ENCODE peak calls at places on chromosome 12, in five cellular contexts. One of them, this sample, is unnamed.

GRCh38 chr12:106585862-106586534 is 3.2 kb downstream of the RFX4 start:
- DNase-seq in small intestine: no peak
- DNase-seq in HT1080: no peak
- DNase-seq in type B pancreatic cell: no peak
- DNase-seq in MCF 10A: no peak
- DNase-seq in this sample: peak; percentile 3

GRCh38 chr12:46107591-46107990 is 117.2 kb upstream of the SCAF11 start:
- DNase-seq in HT1080: no peak
- DNase-seq in MCF 10A: peak; percentile 55
- DNase-seq in type B pancreatic cell: no peak
- DNase-seq in small intestine: no peak
- DNase-seq in this sample: no peak

GRCh38 chr12:55932546-55932919 is 1.6 kb downstream of the DGKA start:
- DNase-seq in HT1080: peak; percentile 42
- DNase-seq in MCF 10A: no peak
- DNase-seq in small intestine: peak; percentile 53
- DNase-seq in type B pancreatic cell: no peak
- DNase-seq in this sample: peak; percentile 52

GRCh38 chr12:71135812-71136176 is 22.0 kb downstream of the TSPAN8 start:
- DNase-seq in type B pancreatic cell: no peak
- DNase-seq in small intestine: no peak
- DNase-seq in MCF 10A: peak; percentile 59
- DNase-seq in HT1080: peak; percentile 70
- DNase-seq in this sample: no peak

GRCh38 chr12:72093930-72094329 is 155.3 kb downstream of the TPH2 start:
- DNase-seq in small intestine: no peak
- DNase-seq in MCF 10A: no peak
- DNase-seq in HT1080: no peak
- DNase-seq in type B pancreatic cell: no peak
- DNase-seq in this sample: no peak

GRCh38 chr12:1716911-1717310 is 26.0 kb downstream of the ADIPOR2 start:
- DNase-seq in HT1080: no peak
- DNase-seq in small intestine: no peak
- DNase-seq in type B pancreatic cell: no peak
- DNase-seq in MCF 10A: no peak
- DNase-seq in this sample: no peak

GRCh38 chr12:112606611-112607366 is 184.8 kb upstream of the RPH3A start:
- DNase-seq in MCF 10A: no peak
- DNase-seq in small intestine: no peak
- DNase-seq in type B pancreatic cell: no peak
- DNase-seq in HT1080: peak; percentile 10
- DNase-seq in this sample: no peak

GRCh38 chr12:130644566-130644965 is 71.5 kb downstream of the RIMBP2 start:
- DNase-seq in HT1080: no peak
- DNase-seq in type B pancreatic cell: no peak
- DNase-seq in MCF 10A: no peak
- DNase-seq in small intestine: no peak
- DNase-seq in this sample: no peak

GRCh38 chr12:4107436-4107878 is 166.1 kb upstream of the CCND2 start:
- DNase-seq in HT1080: peak; percentile 42
- DNase-seq in MCF 10A: peak; percentile 75
- DNase-seq in type B pancreatic cell: no peak
- DNase-seq in small intestine: peak; percentile 85
- DNase-seq in this sample: peak; percentile 80

GRCh38 chr12:88036368-88036965 is 7.3 kb upstream of the C12orf50 start:
- DNase-seq in small intestine: peak; percentile 24
- DNase-seq in MCF 10A: peak; percentile 55
- DNase-seq in type B pancreatic cell: no peak
- DNase-seq in HT1080: peak; percentile 13
- DNase-seq in this sample: peak; percentile 49

GRCh38 chr12:29990971-29991370 is 207.2 kb upstream of the TMTC1 start:
- DNase-seq in HT1080: no peak
- DNase-seq in MCF 10A: no peak
- DNase-seq in type B pancreatic cell: no peak
- DNase-seq in small intestine: no peak
- DNase-seq in this sample: no peak

GRCh38 chr12:127268121-127268520 is 998.8 kb upstream of the TMEM132C start:
- DNase-seq in MCF 10A: no peak
- DNase-seq in small intestine: no peak
- DNase-seq in type B pancreatic cell: no peak
- DNase-seq in HT1080: no peak
- DNase-seq in this sample: no peak

GRCh38 chr12:40152783-40153383 is 47.0 kb upstream of the SLC2A13 start:
- DNase-seq in small intestine: peak; percentile 37
- DNase-seq in HT1080: peak; percentile 44
- DNase-seq in type B pancreatic cell: no peak
- DNase-seq in MCF 10A: peak; percentile 72
- DNase-seq in this sample: peak; percentile 45

GRCh38 chr12:14219156-14219555 is 146.3 kb upstream of the ATF7IP start:
- DNase-seq in small intestine: no peak
- DNase-seq in type B pancreatic cell: no peak
- DNase-seq in HT1080: no peak
- DNase-seq in MCF 10A: no peak
- DNase-seq in this sample: no peak

GRCh38 chr12:40726366-40726765 is 34.1 kb downstream of the CNTN1 start:
- DNase-seq in type B pancreatic cell: no peak
- DNase-seq in small intestine: no peak
- DNase-seq in HT1080: no peak
- DNase-seq in MCF 10A: no peak
- DNase-seq in this sample: no peak

GRCh38 chr12:5083955-5084849 is 40.5 kb downstream of the KCNA5 start:
- DNase-seq in type B pancreatic cell: no peak
- DNase-seq in MCF 10A: peak; percentile 33
- DNase-seq in small intestine: peak; percentile 33
- DNase-seq in HT1080: peak; percentile 71
- DNase-seq in this sample: peak; percentile 40

GRCh38 chr12:132375747-132376463 is 46.5 kb upstream of the GALNT9 start:
- DNase-seq in small intestine: no peak
- DNase-seq in type B pancreatic cell: no peak
- DNase-seq in HT1080: no peak
- DNase-seq in MCF 10A: no peak
- DNase-seq in this sample: no peak

GRCh38 chr12:66964629-66965028 is 285.8 kb upstream of the GRIP1 start:
- DNase-seq in HT1080: peak; percentile 20
- DNase-seq in small intestine: peak; percentile 37
- DNase-seq in MCF 10A: no peak
- DNase-seq in type B pancreatic cell: no peak
- DNase-seq in this sample: peak; percentile 46

GRCh38 chr12:102631274-102631673 is 150.9 kb upstream of the IGF1 start:
- DNase-seq in small intestine: no peak
- DNase-seq in HT1080: peak; percentile 91
- DNase-seq in type B pancreatic cell: no peak
- DNase-seq in MCF 10A: peak; percentile 34
- DNase-seq in this sample: peak; percentile 66

GRCh38 chr12:4297617-4298016 is 23.4 kb upstream of the TIGAR start:
- DNase-seq in type B pancreatic cell: no peak
- DNase-seq in MCF 10A: no peak
- DNase-seq in small intestine: no peak
- DNase-seq in HT1080: no peak
- DNase-seq in this sample: no peak

GRCh38 chr12:76790564-76791552 is 26.9 kb downstream of the ZDHHC17 start:
- DNase-seq in HT1080: peak; percentile 14
- DNase-seq in small intestine: peak; percentile 32
- DNase-seq in type B pancreatic cell: no peak
- DNase-seq in MCF 10A: peak; percentile 24
- DNase-seq in this sample: peak; percentile 34

GRCh38 chr12:12081836-12082497 is 11.2 kb downstream of the BCL2L14 start:
- DNase-seq in type B pancreatic cell: no peak
- DNase-seq in MCF 10A: peak; percentile 54
- DNase-seq in small intestine: peak; percentile 98
- DNase-seq in HT1080: peak; percentile 65
- DNase-seq in this sample: peak; percentile 77

GRCh38 chr12:132484891-132485441 is 5.0 kb upstream of the FBRSL1 start:
- DNase-seq in MCF 10A: no peak
- DNase-seq in type B pancreatic cell: no peak
- DNase-seq in HT1080: no peak
- DNase-seq in small intestine: no peak
- DNase-seq in this sample: no peak

GRCh38 chr12:66863276-66863675 is 184.4 kb upstream of the GRIP1 start:
- DNase-seq in small intestine: peak; percentile 78
- DNase-seq in HT1080: no peak
- DNase-seq in type B pancreatic cell: no peak
- DNase-seq in MCF 10A: no peak
- DNase-seq in this sample: no peak

GRCh38 chr12:32983968-32984367 is 87.4 kb upstream of the PKP2 start:
- DNase-seq in small intestine: no peak
- DNase-seq in type B pancreatic cell: no peak
- DNase-seq in HT1080: peak; percentile 57
- DNase-seq in MCF 10A: peak; percentile 38
- DNase-seq in this sample: no peak

GRCh38 chr12:2179953-2180736 is 127.4 kb downstream of the CACNA1C start:
- DNase-seq in small intestine: no peak
- DNase-seq in MCF 10A: peak; percentile 94
- DNase-seq in type B pancreatic cell: no peak
- DNase-seq in HT1080: peak; percentile 84
- DNase-seq in this sample: peak; percentile 97

GRCh38 chr12:133130038-133130807 is at the start of the genes ZNF10 and ZNF891:
- DNase-seq in HT1080: peak; percentile 87
- DNase-seq in type B pancreatic cell: peak; percentile 98
- DNase-seq in MCF 10A: peak; percentile 94
- DNase-seq in small intestine: peak; percentile 94
- DNase-seq in this sample: peak; percentile 97

GRCh38 chr12:120064054-120064940 is 52.3 kb downstream of the RAB35 start:
- DNase-seq in HT1080: no peak
- DNase-seq in MCF 10A: no peak
- DNase-seq in type B pancreatic cell: no peak
- DNase-seq in small intestine: no peak
- DNase-seq in this sample: no peak

GRCh38 chr12:47799357-47799955 is 20.2 kb downstream of the HDAC7 start:
- DNase-seq in type B pancreatic cell: no peak
- DNase-seq in small intestine: no peak
- DNase-seq in HT1080: no peak
- DNase-seq in MCF 10A: no peak
- DNase-seq in this sample: no peak

GRCh38 chr12:79691299-79692248 is 810 bp upstream of the PAWR start:
- DNase-seq in HT1080: peak; percentile 91
- DNase-seq in MCF 10A: peak; percentile 81
- DNase-seq in small intestine: peak; percentile 61
- DNase-seq in type B pancreatic cell: no peak
- DNase-seq in this sample: peak; percentile 95

GRCh38 chr12:72144553-72144952 is 127.6 kb upstream of the TRHDE start:
- DNase-seq in MCF 10A: no peak
- DNase-seq in HT1080: no peak
- DNase-seq in small intestine: no peak
- DNase-seq in type B pancreatic cell: no peak
- DNase-seq in this sample: no peak

GRCh38 chr12:121132601-121133481 is at the start of gene P2RX7:
- DNase-seq in HT1080: peak; percentile 78
- DNase-seq in small intestine: peak; percentile 84
- DNase-seq in MCF 10A: peak; percentile 89
- DNase-seq in type B pancreatic cell: no peak
- DNase-seq in this sample: peak; percentile 65

GRCh38 chr12:27142102-27142721 is 59.8 kb upstream of the C12orf71 start:
- DNase-seq in HT1080: peak; percentile 66
- DNase-seq in MCF 10A: peak; percentile 84
- DNase-seq in small intestine: peak; percentile 76
- DNase-seq in type B pancreatic cell: no peak
- DNase-seq in this sample: peak; percentile 78

GRCh38 chr12:22100952-22101748 is 55.1 kb downstream of the CMAS start:
- DNase-seq in type B pancreatic cell: no peak
- DNase-seq in small intestine: peak; percentile 31
- DNase-seq in MCF 10A: peak; percentile 82
- DNase-seq in HT1080: peak; percentile 67
- DNase-seq in this sample: peak; percentile 77

GRCh38 chr12:119328111-119328510 is 6.4 kb upstream of the CCDC60 start:
- DNase-seq in type B pancreatic cell: no peak
- DNase-seq in HT1080: peak; percentile 36
- DNase-seq in small intestine: no peak
- DNase-seq in MCF 10A: no peak
- DNase-seq in this sample: no peak

GRCh38 chr12:107092669-107093546 is 441 bp downstream of the CRY1 start:
- DNase-seq in MCF 10A: peak; percentile 51
- DNase-seq in small intestine: peak; percentile 46
- DNase-seq in type B pancreatic cell: no peak
- DNase-seq in HT1080: peak; percentile 51
- DNase-seq in this sample: peak; percentile 77

GRCh38 chr12:57235012-57235727 is 5.7 kb downstream of the SHMT2 start:
- DNase-seq in small intestine: no peak
- DNase-seq in type B pancreatic cell: no peak
- DNase-seq in MCF 10A: no peak
- DNase-seq in HT1080: no peak
- DNase-seq in this sample: peak; percentile 61

GRCh38 chr12:49549735-49550710 is 11.2 kb downstream of the KCNH3 start:
- DNase-seq in HT1080: no peak
- DNase-seq in small intestine: no peak
- DNase-seq in type B pancreatic cell: no peak
- DNase-seq in MCF 10A: no peak
- DNase-seq in this sample: no peak

GRCh38 chr12:6917491-6918231 is 3.3 kb downstream of the ENO2 start:
- DNase-seq in MCF 10A: no peak
- DNase-seq in small intestine: no peak
- DNase-seq in HT1080: peak; percentile 63
- DNase-seq in type B pancreatic cell: no peak
- DNase-seq in this sample: no peak

GRCh38 chr12:105252901-105253300 is 16.9 kb upstream of the APPL2 start:
- DNase-seq in type B pancreatic cell: no peak
- DNase-seq in HT1080: no peak
- DNase-seq in small intestine: no peak
- DNase-seq in MCF 10A: no peak
- DNase-seq in this sample: no peak